ENCODE peak calls at places on chromosomes 3 and 15, in ten cellular contexts. L, P, F, Y, X, W, U, K, D and H are unnamed samples. For H3K27me3, the result is how much of the 10 kb centered on the place peaks cover.

GRCh38 chr3:158751316-158751715 is 19.1 kb upstream of the RARRES1 start:
- DNase-seq in K (no peak), X (no peak), L (no peak), W (no peak), P (no peak), F (no peak), D (no peak), U (no peak), Y (no peak), H (no peak)

GRCh38 chr3:119240101-119240581 is 537 bp downstream of the B4GALT4 start:
- DNase-seq in P (no peak), Y (peak), D (peak), X (peak), K (no peak), W (peak), U (no peak), F (peak), L (peak), H (no peak)

GRCh38 chr3:192892981-192893827 is 24.5 kb downstream of the MB21D2 start:
- DNase-seq in W (peak), U (no peak), L (peak), F (peak), D (no peak), P (peak), K (peak), Y (peak), X (peak), H (peak)

GRCh38 chr3:141686477-141687280 is 51.4 kb upstream of the RNF7 start:
- DNase-seq in P (no peak), L (peak), U (peak), W (peak), K (peak), F (peak), X (peak), Y (peak), D (no peak), H (no peak)

GRCh38 chr3:193240436-193240849 is 579 bp upstream of the PLAAT1 start:
- DNase-seq in X (no peak), F (peak), U (no peak), W (no peak), P (no peak), K (no peak), L (no peak), D (no peak), Y (no peak), H (no peak)

GRCh38 chr3:65953301-65953812 is 85.4 kb downstream of the MAGI1 start:
- DNase-seq in L (peak), K (no peak), F (no peak), D (no peak), X (no peak), P (no peak), W (peak), U (no peak), Y (no peak), H (no peak)

GRCh38 chr3:156483426-156483825 is 71.5 kb downstream of the SSR3 start:
- DNase-seq in X (no peak), P (peak), F (no peak), L (peak), W (no peak), K (peak), Y (peak), U (no peak), D (peak), H (no peak)

GRCh38 chr3:152960684-152961083 is 125.8 kb downstream of the P2RY1 start:
- DNase-seq in X (no peak), L (peak), Y (no peak), P (no peak), W (no peak), K (no peak), F (no peak), D (no peak), U (no peak), H (no peak)

GRCh38 chr3:14141144-14141543 is 16.3 kb downstream of the TMEM43 start:
- DNase-seq in X (no peak), U (no peak), K (no peak), Y (no peak), D (no peak), L (no peak), W (no peak), P (no peak), F (no peak), H (no peak)

GRCh38 chr3:127964053-127964452 is 49.0 kb downstream of the KBTBD12 start:
- DNase-seq in Y (no peak), F (no peak), X (no peak), K (peak), L (peak), U (no peak), D (no peak), W (no peak), P (no peak), H (no peak)

DNA sequence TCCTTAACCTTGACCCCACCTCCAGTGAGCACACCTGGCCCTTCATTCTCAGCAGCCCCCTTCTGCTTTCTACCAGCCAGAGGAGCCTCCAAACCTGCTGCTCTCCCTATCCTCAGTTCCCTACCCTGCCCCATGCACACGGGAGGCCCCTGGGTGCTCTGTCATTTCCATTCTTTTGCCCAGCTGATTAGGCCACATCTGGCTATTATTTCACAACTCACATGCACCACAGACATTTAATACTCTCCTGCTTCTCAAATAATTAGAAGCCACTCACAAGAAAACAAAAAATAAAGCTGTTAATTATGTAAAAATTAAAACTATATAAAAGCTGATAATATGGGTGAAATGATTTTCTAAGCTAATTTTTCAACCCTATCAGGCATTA is 50.7 kb downstream of the MYLK start:
- DNase-seq in K (peak), Y (no peak), F (no peak), D (no peak), W (no peak), P (no peak), L (no peak), X (no peak), U (no peak), H (no peak)
- H3K27me3 ChIP-seq in K (under half), Y (under half), F (under half), D (under half), W (under half), P (under half), L (under half), X (under half), U (under half), H (under half)

DNA sequence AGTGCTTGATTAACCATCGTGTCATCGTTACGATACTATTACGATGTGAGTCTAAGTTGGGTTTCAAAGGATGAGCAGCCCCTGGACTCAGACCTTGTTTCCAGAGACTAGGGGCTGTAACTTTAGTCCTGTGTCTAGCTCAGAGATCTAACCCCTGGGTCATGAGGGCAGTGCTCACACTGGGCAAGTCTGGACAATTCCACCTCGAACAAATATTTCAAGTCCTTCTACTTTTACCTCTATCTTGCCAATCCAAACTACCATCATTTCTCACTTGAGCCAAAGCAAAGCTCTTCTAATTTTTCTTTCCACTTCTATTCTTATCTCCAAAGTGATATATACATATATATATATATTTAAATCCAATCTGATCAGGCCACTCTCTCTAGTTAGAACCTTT is 10.8 kb downstream of the ANAPC13 start:
- DNase-seq in F (no peak), P (no peak), Y (no peak), D (no peak), U (no peak), L (no peak), X (peak), W (no peak), K (no peak), H (no peak)
- H3K4me3 ChIP-seq in F (no peak), P (no peak), Y (no peak), D (no peak), U (no peak), L (no peak), X (no peak), W (no peak), K (no peak), H (no peak)

GRCh38 chr15:100885116-100885515 is 5.5 kb downstream of the ALDH1A3 start:
- DNase-seq in K (no peak), P (no peak), U (no peak), D (no peak), X (no peak), L (no peak), Y (no peak), W (no peak), F (peak), H (no peak)
- H3K27me3 ChIP-seq in K (under half), P (under half), U (under half), D (under half), X (under half), L (under half), Y (under half), W (under half), F (under half), H (under half)

DNA sequence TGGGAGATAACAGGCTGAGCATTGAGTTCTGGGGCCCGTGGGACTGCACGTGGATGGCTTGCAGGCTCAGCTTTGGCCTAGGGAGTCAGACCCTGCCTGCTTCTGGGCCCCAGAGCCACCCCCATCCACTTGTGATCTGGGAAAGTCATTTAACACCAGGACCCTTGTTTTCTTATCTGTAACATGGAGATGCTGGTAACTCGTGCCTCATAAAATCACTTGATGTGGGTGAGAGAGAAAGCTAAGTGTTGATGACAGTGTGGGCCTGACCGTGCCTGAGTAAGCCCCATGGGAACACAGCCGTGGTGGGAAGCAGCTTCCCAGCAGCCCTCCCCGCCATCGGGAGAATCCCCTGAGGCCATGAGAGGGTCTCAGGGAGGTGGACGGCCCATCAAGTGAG is 378.1 kb downstream of the GABRB3 start:
- DNase-seq in K (no peak), P (no peak), W (no peak), D (no peak), F (no peak), L (no peak), U (no peak), Y (no peak), X (no peak), H (no peak)
- H3K4me3 ChIP-seq in K (no peak), P (no peak), W (no peak), D (no peak), F (no peak), L (no peak), U (no peak), Y (no peak), X (no peak), H (no peak)

GRCh38 chr3:69660631-69661030 is 78.6 kb upstream of the MITF start:
- DNase-seq in L (no peak), U (no peak), F (no peak), D (no peak), Y (no peak), W (no peak), P (no peak), K (no peak), X (no peak), H (no peak)
- H3K27me3 ChIP-seq in L (under half), U (under half), F (under half), D (under half), Y (under half), W (under half), P (under half), K (under half), X (under half), H (under half)

DNA sequence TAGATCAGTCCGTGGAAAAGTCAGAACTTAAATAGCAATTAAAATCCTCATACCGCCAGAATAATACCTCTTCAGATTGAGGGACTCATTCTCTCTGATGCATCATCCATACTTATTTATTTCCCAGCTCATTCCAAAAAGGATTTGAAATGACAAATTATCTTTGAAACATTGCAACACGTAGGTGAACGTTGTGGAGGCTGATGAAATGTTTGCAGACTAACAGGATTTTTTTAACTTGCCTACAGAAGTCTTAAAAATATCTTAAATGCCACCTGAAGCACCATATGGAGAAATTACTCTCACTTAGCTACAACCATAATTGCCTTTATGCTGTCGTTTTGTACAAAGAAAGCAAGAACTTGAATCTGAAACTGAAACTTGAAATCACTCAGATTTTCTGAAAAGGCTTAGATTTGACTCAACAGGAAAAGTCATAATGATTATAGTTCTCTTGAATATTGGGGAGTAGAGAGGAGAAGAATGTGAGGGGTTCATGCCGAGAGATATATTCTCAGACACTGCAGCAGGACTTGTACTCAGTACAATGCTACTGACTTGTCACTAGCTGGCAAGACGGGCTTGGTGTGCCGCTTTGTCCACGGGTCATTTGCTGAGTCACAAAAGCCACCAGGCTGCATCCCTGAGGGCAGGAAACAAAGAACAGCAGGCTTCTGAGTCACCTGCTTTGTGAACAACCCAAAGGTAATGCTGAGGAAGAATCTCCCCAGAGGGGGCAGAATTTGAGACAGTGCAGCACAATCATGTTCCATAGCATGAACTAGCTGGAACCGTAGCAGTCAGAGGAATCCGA is 7.1 kb upstream of the FMN1 start:
- DNase-seq in D (peak), F (peak), L (peak), U (peak), Y (peak), X (no peak), K (peak), W (no peak), P (no peak), H (peak)
- H3K4me3 ChIP-seq in D (no peak), F (peak), L (peak), U (peak), Y (peak), X (no peak), K (no peak), W (peak), P (peak), H (no peak)

GRCh38 chr3:18704326-18704725 is 279.2 kb upstream of the SATB1 start:
- DNase-seq in W (no peak), L (no peak), F (no peak), K (no peak), X (no peak), Y (no peak), P (no peak), U (no peak), D (no peak), H (no peak)
- H3K27me3 ChIP-seq in W (under half), L (under half), F (under half), K (under half), X (under half), Y (under half), P (under half), U (under half), D (under half), H (under half)